ENCODE peak calls at places on chromosomes 13 and 19, in eight cellular contexts. One of them, this sample, is unnamed.

GRCh38 chr19:861099-861755 is 1.8 kb downstream of the CFD start:
- DNase-seq in prostate gland: no peak
- DNase-seq in esophagus squamous epithelium: no peak
- DNase-seq in thoracic aorta: no peak
- DNase-seq in pancreas: no peak
- DNase-seq in esophagus muscularis mucosa: no peak
- DNase-seq in Peyer's patch: no peak
- DNase-seq in ovary: no peak
- DNase-seq in this sample: no peak

GRCh38 chr19:44190020-44190419 is 22.3 kb upstream of the ZNF227 start:
- DNase-seq in prostate gland: no peak
- DNase-seq in esophagus squamous epithelium: no peak
- DNase-seq in thoracic aorta: no peak
- DNase-seq in pancreas: no peak
- DNase-seq in esophagus muscularis mucosa: no peak
- DNase-seq in Peyer's patch: no peak
- DNase-seq in ovary: no peak
- DNase-seq in this sample: no peak

GRCh38 chr19:21221653-21222052 is 79.8 kb downstream of the ZNF431 start:
- DNase-seq in prostate gland: no peak
- DNase-seq in esophagus squamous epithelium: no peak
- DNase-seq in thoracic aorta: no peak
- DNase-seq in pancreas: no peak
- DNase-seq in esophagus muscularis mucosa: no peak
- DNase-seq in Peyer's patch: no peak
- DNase-seq in ovary: no peak
- DNase-seq in this sample: no peak

GRCh38 chr19:4538601-4538954 is 1.3 kb downstream of the LRG1 start:
- DNase-seq in prostate gland: no peak
- DNase-seq in esophagus squamous epithelium: no peak
- DNase-seq in thoracic aorta: no peak
- DNase-seq in pancreas: no peak
- DNase-seq in esophagus muscularis mucosa: no peak
- DNase-seq in Peyer's patch: no peak
- DNase-seq in ovary: no peak
- DNase-seq in this sample: no peak

GRCh38 chr13:30659980-30660379 is 42.3 kb downstream of the USPL1 start:
- DNase-seq in prostate gland: no peak
- DNase-seq in esophagus squamous epithelium: no peak
- DNase-seq in thoracic aorta: no peak
- DNase-seq in pancreas: no peak
- DNase-seq in esophagus muscularis mucosa: no peak
- DNase-seq in Peyer's patch: no peak
- DNase-seq in ovary: no peak
- DNase-seq in this sample: peak; percentile 36

GRCh38 chr13:112616586-112617381 is 28.8 kb upstream of the TUBGCP3 start:
- DNase-seq in prostate gland: no peak
- DNase-seq in esophagus squamous epithelium: no peak
- DNase-seq in thoracic aorta: no peak
- DNase-seq in pancreas: peak; percentile 44
- DNase-seq in esophagus muscularis mucosa: peak; percentile 89
- DNase-seq in Peyer's patch: no peak
- DNase-seq in ovary: no peak
- DNase-seq in this sample: no peak

GRCh38 chr19:31350693-31351211 is 1.5 kb upstream of the TSHZ3 start:
- DNase-seq in prostate gland: peak; percentile 42
- DNase-seq in esophagus squamous epithelium: no peak
- DNase-seq in thoracic aorta: no peak
- DNase-seq in pancreas: peak; percentile 53
- DNase-seq in esophagus muscularis mucosa: no peak
- DNase-seq in Peyer's patch: no peak
- DNase-seq in ovary: peak; percentile 69
- DNase-seq in this sample: peak; percentile 64

GRCh38 chr19:36009220-36009619 is 607 bp upstream of the SYNE4 start:
- DNase-seq in prostate gland: peak; percentile 55
- DNase-seq in esophagus squamous epithelium: no peak
- DNase-seq in thoracic aorta: no peak
- DNase-seq in pancreas: peak; percentile 67
- DNase-seq in esophagus muscularis mucosa: no peak
- DNase-seq in Peyer's patch: peak; percentile 34
- DNase-seq in ovary: peak; percentile 72
- DNase-seq in this sample: peak; percentile 78

GRCh38 chr13:95226932-95227718 is 74.1 kb downstream of the ABCC4 start:
- DNase-seq in prostate gland: no peak
- DNase-seq in esophagus squamous epithelium: no peak
- DNase-seq in thoracic aorta: no peak
- DNase-seq in pancreas: no peak
- DNase-seq in esophagus muscularis mucosa: no peak
- DNase-seq in Peyer's patch: no peak
- DNase-seq in ovary: no peak
- DNase-seq in this sample: no peak

GRCh38 chr13:48586591-48587103 is 53.8 kb upstream of the RCBTB2 start:
- DNase-seq in prostate gland: peak; percentile 49
- DNase-seq in esophagus squamous epithelium: no peak
- DNase-seq in thoracic aorta: no peak
- DNase-seq in pancreas: peak; percentile 20
- DNase-seq in esophagus muscularis mucosa: peak; percentile 75
- DNase-seq in Peyer's patch: no peak
- DNase-seq in ovary: peak; percentile 51
- DNase-seq in this sample: peak; percentile 66

GRCh38 chr13:97205971-97206370 is 16.2 kb upstream of the MBNL2 start:
- DNase-seq in prostate gland: no peak
- DNase-seq in esophagus squamous epithelium: no peak
- DNase-seq in thoracic aorta: no peak
- DNase-seq in pancreas: no peak
- DNase-seq in esophagus muscularis mucosa: no peak
- DNase-seq in Peyer's patch: no peak
- DNase-seq in ovary: no peak
- DNase-seq in this sample: no peak

GRCh38 chr19:29694669-29695627 is 20.1 kb downstream of the C19orf12 start:
- DNase-seq in prostate gland: peak; percentile 70
- DNase-seq in esophagus squamous epithelium: no peak
- DNase-seq in thoracic aorta: no peak
- DNase-seq in pancreas: peak; percentile 78
- DNase-seq in esophagus muscularis mucosa: peak; percentile 94
- DNase-seq in Peyer's patch: peak; percentile 80
- DNase-seq in ovary: peak; percentile 81
- DNase-seq in this sample: peak; percentile 75

GRCh38 chr13:99347911-99348451 is 40.8 kb upstream of the GPR183 start:
- DNase-seq in prostate gland: no peak
- DNase-seq in esophagus squamous epithelium: no peak
- DNase-seq in thoracic aorta: no peak
- DNase-seq in pancreas: no peak
- DNase-seq in esophagus muscularis mucosa: peak; percentile 66
- DNase-seq in Peyer's patch: no peak
- DNase-seq in ovary: no peak
- DNase-seq in this sample: no peak

GRCh38 chr19:804419-805160 is 7.3 kb downstream of the PTBP1 start:
- DNase-seq in prostate gland: no peak
- DNase-seq in esophagus squamous epithelium: no peak
- DNase-seq in thoracic aorta: no peak
- DNase-seq in pancreas: no peak
- DNase-seq in esophagus muscularis mucosa: no peak
- DNase-seq in Peyer's patch: no peak
- DNase-seq in ovary: no peak
- DNase-seq in this sample: no peak

GRCh38 chr13:77580748-77581147 is 45.2 kb downstream of the SCEL start:
- DNase-seq in prostate gland: no peak
- DNase-seq in esophagus squamous epithelium: no peak
- DNase-seq in thoracic aorta: no peak
- DNase-seq in pancreas: no peak
- DNase-seq in esophagus muscularis mucosa: no peak
- DNase-seq in Peyer's patch: no peak
- DNase-seq in ovary: no peak
- DNase-seq in this sample: no peak

GRCh38 chr13:27920677-27921420 is 1.0 kb downstream of the PDX1 start:
- DNase-seq in prostate gland: no peak
- DNase-seq in esophagus squamous epithelium: no peak
- DNase-seq in thoracic aorta: no peak
- DNase-seq in pancreas: peak; percentile 34
- DNase-seq in esophagus muscularis mucosa: no peak
- DNase-seq in Peyer's patch: no peak
- DNase-seq in ovary: no peak
- DNase-seq in this sample: no peak

GRCh38 chr19:57280165-57280912 is at the start of gene ZNF460:
- DNase-seq in prostate gland: peak; percentile 94
- DNase-seq in esophagus squamous epithelium: peak; percentile 81
- DNase-seq in thoracic aorta: peak; percentile 73
- DNase-seq in pancreas: peak; percentile 97
- DNase-seq in esophagus muscularis mucosa: peak; percentile 99
- DNase-seq in Peyer's patch: peak; percentile 94
- DNase-seq in ovary: peak; percentile 98
- DNase-seq in this sample: peak; percentile 96
- TF ChIP-seq CTCF in prostate gland: no peak
- TF ChIP-seq CTCF in esophagus squamous epithelium: no peak
- TF ChIP-seq CTCF in thoracic aorta: no peak
- TF ChIP-seq CTCF in pancreas: no peak
- TF ChIP-seq CTCF in esophagus muscularis mucosa: no peak
- TF ChIP-seq CTCF in Peyer's patch: no peak
- TF ChIP-seq CTCF in ovary: peak; percentile 12
- TF ChIP-seq CTCF in this sample: no peak

GRCh38 chr13:107209811-107210210 is 641.9 kb upstream of the ARGLU1 start:
- DNase-seq in prostate gland: no peak
- DNase-seq in esophagus squamous epithelium: no peak
- DNase-seq in thoracic aorta: no peak
- DNase-seq in pancreas: no peak
- DNase-seq in esophagus muscularis mucosa: no peak
- DNase-seq in Peyer's patch: no peak
- DNase-seq in ovary: no peak
- DNase-seq in this sample: no peak

GRCh38 chr13:107208889-107209288 is 641.0 kb upstream of the ARGLU1 start:
- DNase-seq in prostate gland: no peak
- DNase-seq in esophagus squamous epithelium: no peak
- DNase-seq in thoracic aorta: no peak
- DNase-seq in pancreas: no peak
- DNase-seq in esophagus muscularis mucosa: no peak
- DNase-seq in Peyer's patch: no peak
- DNase-seq in ovary: no peak
- DNase-seq in this sample: no peak

GRCh38 chr13:107210216-107211010 is 642.5 kb upstream of the ARGLU1 start:
- DNase-seq in prostate gland: no peak
- DNase-seq in esophagus squamous epithelium: no peak
- DNase-seq in thoracic aorta: no peak
- DNase-seq in pancreas: no peak
- DNase-seq in esophagus muscularis mucosa: no peak
- DNase-seq in Peyer's patch: no peak
- DNase-seq in ovary: no peak
- DNase-seq in this sample: no peak

GRCh38 chr13:107216046-107216715 is 648.2 kb upstream of the ARGLU1 start:
- DNase-seq in prostate gland: no peak
- DNase-seq in esophagus squamous epithelium: no peak
- DNase-seq in thoracic aorta: no peak
- DNase-seq in pancreas: no peak
- DNase-seq in esophagus muscularis mucosa: no peak
- DNase-seq in Peyer's patch: no peak
- DNase-seq in ovary: no peak
- DNase-seq in this sample: no peak

DNA sequence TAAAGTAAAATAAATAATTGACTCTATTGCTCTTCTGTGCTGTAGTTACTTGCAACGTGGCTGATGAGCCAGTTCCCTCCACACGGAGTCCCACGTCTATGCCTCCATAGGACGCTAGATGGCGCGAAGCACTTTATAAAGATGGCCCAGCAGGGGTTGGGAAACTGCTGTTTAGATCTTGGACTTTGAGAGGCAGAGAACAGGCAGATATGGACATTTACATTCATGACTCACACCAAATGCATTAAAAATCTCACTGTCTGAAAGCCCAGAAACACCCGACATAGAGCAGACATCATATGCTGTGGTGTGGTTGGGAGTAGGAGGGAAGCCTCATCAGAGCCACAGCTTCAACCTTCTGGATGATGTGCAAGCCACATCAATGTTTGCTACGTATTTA is 643.1 kb upstream of the ARGLU1 start:
- DNase-seq in prostate gland: peak; percentile 49
- DNase-seq in esophagus squamous epithelium: no peak
- DNase-seq in thoracic aorta: peak; percentile 22
- DNase-seq in pancreas: peak; percentile 76
- DNase-seq in esophagus muscularis mucosa: no peak
- DNase-seq in Peyer's patch: peak; percentile 21
- DNase-seq in ovary: peak; percentile 68
- DNase-seq in this sample: peak; percentile 70
- H3K4me3 ChIP-seq in prostate gland: no peak overlapping the region
- H3K4me3 ChIP-seq in esophagus squamous epithelium: no peak overlapping the region
- H3K4me3 ChIP-seq in thoracic aorta: peak overlapping the region; percentile 27
- H3K4me3 ChIP-seq in pancreas: no peak overlapping the region
- H3K4me3 ChIP-seq in esophagus muscularis mucosa: peak overlapping the region; percentile 3
- H3K4me3 ChIP-seq in Peyer's patch: no peak overlapping the region
- H3K4me3 ChIP-seq in ovary: no peak overlapping the region
- H3K4me3 ChIP-seq in this sample: no peak overlapping the region

DNA sequence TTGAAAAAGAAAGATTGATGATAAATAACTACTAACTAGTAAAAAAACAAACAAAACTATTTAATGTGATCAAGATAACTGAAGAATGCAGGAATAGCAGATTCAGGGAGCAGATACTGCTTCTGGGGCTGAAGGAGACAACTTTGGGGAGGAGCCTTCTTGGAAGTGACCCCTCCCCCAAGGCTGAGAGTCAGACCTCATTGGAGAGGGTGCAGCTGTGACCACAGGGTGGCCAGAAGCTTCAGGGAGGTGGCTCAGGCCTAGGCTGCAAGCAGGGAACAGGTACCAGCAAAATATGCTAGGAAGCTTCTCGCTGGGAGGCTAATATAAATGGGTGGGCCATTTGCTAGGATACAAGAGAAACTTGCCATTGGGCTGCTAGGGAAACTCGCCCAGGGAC is 149.9 kb downstream of the MYO16 start:
- DNase-seq in prostate gland: no peak
- DNase-seq in esophagus squamous epithelium: no peak
- DNase-seq in thoracic aorta: no peak
- DNase-seq in pancreas: no peak
- DNase-seq in esophagus muscularis mucosa: no peak
- DNase-seq in Peyer's patch: no peak
- DNase-seq in ovary: no peak
- DNase-seq in this sample: no peak
- TF ChIP-seq CTCF in prostate gland: no peak
- TF ChIP-seq CTCF in esophagus squamous epithelium: no peak
- TF ChIP-seq CTCF in thoracic aorta: no peak
- TF ChIP-seq CTCF in pancreas: no peak
- TF ChIP-seq CTCF in esophagus muscularis mucosa: no peak
- TF ChIP-seq CTCF in Peyer's patch: no peak
- TF ChIP-seq CTCF in ovary: no peak
- TF ChIP-seq CTCF in this sample: no peak

GRCh38 chr19:2329528-2329927 is 1.0 kb downstream of the SPPL2B start:
- DNase-seq in prostate gland: no peak
- DNase-seq in esophagus squamous epithelium: no peak
- DNase-seq in thoracic aorta: no peak
- DNase-seq in pancreas: no peak
- DNase-seq in esophagus muscularis mucosa: no peak
- DNase-seq in Peyer's patch: no peak
- DNase-seq in ovary: no peak
- DNase-seq in this sample: no peak
- H3K4me3 ChIP-seq in prostate gland: peak overlapping the region; percentile 94
- H3K4me3 ChIP-seq in esophagus squamous epithelium: no peak overlapping the region
- H3K4me3 ChIP-seq in thoracic aorta: peak overlapping the region; percentile 83
- H3K4me3 ChIP-seq in pancreas: peak overlapping the region; percentile 99
- H3K4me3 ChIP-seq in esophagus muscularis mucosa: peak overlapping the region; percentile 87
- H3K4me3 ChIP-seq in Peyer's patch: peak overlapping the region; percentile 99
- H3K4me3 ChIP-seq in ovary: peak overlapping the region; percentile 91
- H3K4me3 ChIP-seq in this sample: peak overlapping the region; percentile 60

This sample was measured in thyroid gland.